ENCODE peak calls at places on chromosome 7, in five cellular contexts. D is GM10248; G is hypothalamus; N is activated CD4-positive, CD25-positive, alpha-beta regulatory T cell treated with anti-CD3 and anti-CD28 coated beads, Interleukin-2, amount 50 U/mL, for 72 hours; E is mucosa of descending colon. U is an unnamed sample.

GRCh38 chr7:119572132-119572531 is 700.8 kb upstream of the KCND2 start:
- DNase-seq in D (no peak), G (peak), N (no peak), E (peak), U (no peak)

GRCh38 chr7:29563590-29564454 is at the start of gene PRR15:
- DNase-seq in D (no peak), G (no peak), N (no peak), E (peak), U (no peak)

GRCh38 chr7:119545118-119545517 is 727.9 kb upstream of the KCND2 start:
- DNase-seq in D (no peak), G (no peak), N (no peak), E (no peak), U (no peak)

GRCh38 chr7:113710310-113711106 is 208.3 kb downstream of the PPP1R3A start:
- DNase-seq in D (peak), G (no peak), N (peak), E (no peak), U (peak)

GRCh38 chr7:21106296-21106732 is 319.6 kb upstream of the SP8 start:
- DNase-seq in D (no peak), G (no peak), N (no peak), E (no peak), U (no peak)

GRCh38 chr7:105188201-105188600 is 174.2 kb downstream of the KMT2E start:
- DNase-seq in D (no peak), G (no peak), N (no peak), E (no peak), U (no peak)

GRCh38 chr7:118286131-118286530 is 61.6 kb downstream of the ANKRD7 start:
- DNase-seq in D (no peak), G (no peak), N (no peak), E (no peak), U (no peak)

GRCh38 chr7:158133515-158134271 is 453.9 kb downstream of the PTPRN2 start:
- DNase-seq in D (no peak), G (no peak), N (no peak), E (no peak), U (no peak)

GRCh38 chr7:91291302-91291701 is 27.1 kb downstream of the FZD1 start:
- DNase-seq in D (no peak), G (no peak), N (no peak), E (no peak), U (no peak)

GRCh38 chr7:25068814-25069213 is 56.2 kb downstream of the CYCS start:
- DNase-seq in D (no peak), G (no peak), N (no peak), E (no peak), U (no peak)

GRCh38 chr7:2950578-2950977 is 93.1 kb downstream of the CARD11 start:
- DNase-seq in D (no peak), G (no peak), N (no peak), E (no peak), U (no peak)

GRCh38 chr7:19530261-19530660 is 178.6 kb downstream of the POLR1F start:
- DNase-seq in D (no peak), G (no peak), N (no peak), E (no peak), U (no peak)

GRCh38 chr7:120259382-120259781 is 13.6 kb upstream of the KCND2 start:
- DNase-seq in D (no peak), G (no peak), N (no peak), E (no peak), U (no peak)

GRCh38 chr7:70015353-70015752 is 417.1 kb downstream of the AUTS2 start:
- DNase-seq in D (no peak), G (no peak), N (no peak), E (no peak), U (no peak)

GRCh38 chr7:157077021-157077420 is 61.7 kb upstream of the UBE3C start:
- DNase-seq in D (no peak), G (no peak), N (no peak), E (no peak), U (no peak)

GRCh38 chr7:69935107-69935506 is 336.8 kb downstream of the AUTS2 start:
- DNase-seq in D (no peak), G (no peak), N (no peak), E (no peak), U (no peak)

GRCh38 chr7:50978633-50979215 is 196.0 kb upstream of the GRB10 start:
- DNase-seq in D (no peak), G (no peak), N (no peak), E (no peak), U (no peak)

GRCh38 chr7:8109196-8110022 is 140.8 kb downstream of the GLCCI1 start:
- DNase-seq in D (no peak), G (no peak), N (no peak), E (no peak), U (no peak)

GRCh38 chr7:134992626-134993179 is 6.4 kb downstream of the AGBL3 start:
- DNase-seq in D (peak), G (no peak), N (no peak), E (no peak), U (no peak)

GRCh38 chr7:149831730-149832219 is 6.4 kb upstream of the ZNF862 start:
- DNase-seq in D (no peak), G (no peak), N (no peak), E (no peak), U (no peak)

GRCh38 chr7:33039905-33040292 is 22.7 kb downstream of the NT5C3A start:
- DNase-seq in D (no peak), G (no peak), N (no peak), E (no peak), U (no peak)

GRCh38 chr7:129828989-129829676 is 123.6 kb downstream of the UBE2H start:
- DNase-seq in D (no peak), G (no peak), N (no peak), E (no peak), U (no peak)

GRCh38 chr7:132869166-132869861 is 212.6 kb downstream of the CHCHD3 start:
- DNase-seq in D (peak), G (no peak), N (no peak), E (no peak), U (peak)

GRCh38 chr7:151248191-151249033 is at the start of gene SMARCD3:
- DNase-seq in D (no peak), G (peak), N (no peak), E (peak), U (peak)

GRCh38 chr7:41033526-41033925 is 669.4 kb downstream of the INHBA start:
- DNase-seq in D (no peak), G (no peak), N (no peak), E (no peak), U (no peak)

GRCh38 chr7:113404245-113404644 is 285.9 kb upstream of the SMIM30 start:
- DNase-seq in D (peak), G (no peak), N (no peak), E (no peak), U (peak)

GRCh38 chr7:74344786-74345185 is 55.6 kb downstream of the CLIP2 start:
- DNase-seq in D (no peak), G (no peak), N (no peak), E (no peak), U (no peak)

GRCh38 chr7:1225462-1226154 is 7.1 kb upstream of the UNCX start:
- DNase-seq in D (peak), G (no peak), N (peak), E (no peak), U (no peak)

GRCh38 chr7:106045592-106045991 is 66.5 kb downstream of the SYPL1 start:
- DNase-seq in D (no peak), G (no peak), N (no peak), E (no peak), U (no peak)

GRCh38 chr7:95715274-95715673 is 57.1 kb upstream of the DYNC1I1 start:
- DNase-seq in D (peak), G (no peak), N (no peak), E (no peak), U (no peak)

U was measured in OCI-LY7.